ENCODE peak calls at places on chromosomes 4 and X, in ten cellular contexts. One of them, this sample, is unnamed.
A peak's percentile ranks its signal among the peaks of the same experiment; 100 is the strongest.

GRCh38 chr4:125739760-125740159 is 425.0 kb downstream of the FAT4 start:
- DNase-seq in D341Med: no peak
- DNase-seq in CD4-positive, CD25-positive, alpha-beta regulatory T cell: no peak
- DNase-seq in OCI-LY7: no peak
- DNase-seq in AG08396: no peak
- DNase-seq in stimulated activated CD8-positive, alpha-beta memory T cell treated with anti-CD3 and anti-CD28 coated beads, Interleukin-4, amount 100 ng/mL, for 48 hours: no peak
- DNase-seq in activated naive CD4-positive, alpha-beta T cell treated with Interleukin-2 at 50 U/mL for 16 hours: no peak
- DNase-seq in NCI-H1105 treated with DMSO at 0.1 percent for 48 hours: no peak
- DNase-seq in choroid plexus epithelial cell: peak; percentile 79
- DNase-seq in GM03348: no peak
- DNase-seq in this sample: no peak

GRCh38 chr4:182973421-182974340 is 56.5 kb upstream of the DCTD start:
- DNase-seq in OCI-LY7: no peak
- DNase-seq in stimulated activated CD8-positive, alpha-beta memory T cell treated with anti-CD3 and anti-CD28 coated beads, Interleukin-4, amount 100 ng/mL, for 48 hours: no peak
- DNase-seq in choroid plexus epithelial cell: peak; percentile 49
- DNase-seq in D341Med: no peak
- DNase-seq in activated naive CD4-positive, alpha-beta T cell treated with Interleukin-2 at 50 U/mL for 16 hours: no peak
- DNase-seq in CD4-positive, CD25-positive, alpha-beta regulatory T cell: no peak
- DNase-seq in GM03348: peak; percentile 20
- DNase-seq in AG08396: no peak
- DNase-seq in NCI-H1105 treated with DMSO at 0.1 percent for 48 hours: no peak
- DNase-seq in this sample: no peak

GRCh38 chrX:33211356-33212254 is at the start of gene DMD:
- DNase-seq in NCI-H1105 treated with DMSO at 0.1 percent for 48 hours: no peak
- DNase-seq in choroid plexus epithelial cell: peak; percentile 88
- DNase-seq in activated naive CD4-positive, alpha-beta T cell treated with Interleukin-2 at 50 U/mL for 16 hours: no peak
- DNase-seq in AG08396: peak; percentile 48
- DNase-seq in stimulated activated CD8-positive, alpha-beta memory T cell treated with anti-CD3 and anti-CD28 coated beads, Interleukin-4, amount 100 ng/mL, for 48 hours: no peak
- DNase-seq in OCI-LY7: no peak
- DNase-seq in GM03348: no peak
- DNase-seq in CD4-positive, CD25-positive, alpha-beta regulatory T cell: no peak
- DNase-seq in D341Med: no peak
- DNase-seq in this sample: no peak

GRCh38 chr4:99207069-99207743 is 11.8 kb downstream of the ADH6 start:
- DNase-seq in GM03348: no peak
- DNase-seq in activated naive CD4-positive, alpha-beta T cell treated with Interleukin-2 at 50 U/mL for 16 hours: no peak
- DNase-seq in AG08396: no peak
- DNase-seq in stimulated activated CD8-positive, alpha-beta memory T cell treated with anti-CD3 and anti-CD28 coated beads, Interleukin-4, amount 100 ng/mL, for 48 hours: no peak
- DNase-seq in OCI-LY7: no peak
- DNase-seq in NCI-H1105 treated with DMSO at 0.1 percent for 48 hours: no peak
- DNase-seq in CD4-positive, CD25-positive, alpha-beta regulatory T cell: no peak
- DNase-seq in D341Med: no peak
- DNase-seq in choroid plexus epithelial cell: no peak
- DNase-seq in this sample: no peak

GRCh38 chr4:57151481-57151880 is 41.3 kb upstream of the IGFBP7 start:
- DNase-seq in GM03348: no peak
- DNase-seq in NCI-H1105 treated with DMSO at 0.1 percent for 48 hours: no peak
- DNase-seq in D341Med: no peak
- DNase-seq in activated naive CD4-positive, alpha-beta T cell treated with Interleukin-2 at 50 U/mL for 16 hours: no peak
- DNase-seq in OCI-LY7: no peak
- DNase-seq in choroid plexus epithelial cell: no peak
- DNase-seq in stimulated activated CD8-positive, alpha-beta memory T cell treated with anti-CD3 and anti-CD28 coated beads, Interleukin-4, amount 100 ng/mL, for 48 hours: no peak
- DNase-seq in CD4-positive, CD25-positive, alpha-beta regulatory T cell: no peak
- DNase-seq in AG08396: no peak
- DNase-seq in this sample: no peak

GRCh38 chrX:2677764-2678163 is 13.3 kb upstream of the CD99 start:
- DNase-seq in AG08396: peak; percentile 96
- DNase-seq in activated naive CD4-positive, alpha-beta T cell treated with Interleukin-2 at 50 U/mL for 16 hours: no peak
- DNase-seq in stimulated activated CD8-positive, alpha-beta memory T cell treated with anti-CD3 and anti-CD28 coated beads, Interleukin-4, amount 100 ng/mL, for 48 hours: no peak
- DNase-seq in NCI-H1105 treated with DMSO at 0.1 percent for 48 hours: no peak
- DNase-seq in GM03348: peak; percentile 95
- DNase-seq in D341Med: no peak
- DNase-seq in choroid plexus epithelial cell: peak; percentile 97
- DNase-seq in OCI-LY7: no peak
- DNase-seq in CD4-positive, CD25-positive, alpha-beta regulatory T cell: no peak
- DNase-seq in this sample: peak; percentile 98

GRCh38 chr4:187232201-187232600 is 508.5 kb upstream of the FAT1 start:
- DNase-seq in GM03348: no peak
- DNase-seq in stimulated activated CD8-positive, alpha-beta memory T cell treated with anti-CD3 and anti-CD28 coated beads, Interleukin-4, amount 100 ng/mL, for 48 hours: no peak
- DNase-seq in NCI-H1105 treated with DMSO at 0.1 percent for 48 hours: no peak
- DNase-seq in AG08396: no peak
- DNase-seq in CD4-positive, CD25-positive, alpha-beta regulatory T cell: no peak
- DNase-seq in choroid plexus epithelial cell: no peak
- DNase-seq in OCI-LY7: no peak
- DNase-seq in D341Med: no peak
- DNase-seq in activated naive CD4-positive, alpha-beta T cell treated with Interleukin-2 at 50 U/mL for 16 hours: no peak
- DNase-seq in this sample: no peak

GRCh38 chr4:113908829-113909228 is 70.6 kb downstream of the ARSJ start:
- DNase-seq in choroid plexus epithelial cell: peak; percentile 42
- DNase-seq in OCI-LY7: peak; percentile 20
- DNase-seq in NCI-H1105 treated with DMSO at 0.1 percent for 48 hours: peak; percentile 3
- DNase-seq in stimulated activated CD8-positive, alpha-beta memory T cell treated with anti-CD3 and anti-CD28 coated beads, Interleukin-4, amount 100 ng/mL, for 48 hours: no peak
- DNase-seq in AG08396: no peak
- DNase-seq in activated naive CD4-positive, alpha-beta T cell treated with Interleukin-2 at 50 U/mL for 16 hours: no peak
- DNase-seq in CD4-positive, CD25-positive, alpha-beta regulatory T cell: peak; percentile 29
- DNase-seq in D341Med: no peak
- DNase-seq in GM03348: no peak
- DNase-seq in this sample: no peak

GRCh38 chrX:149962010-149962409 is 23.7 kb upstream of the EOLA2 start:
- DNase-seq in OCI-LY7: no peak
- DNase-seq in AG08396: no peak
- DNase-seq in NCI-H1105 treated with DMSO at 0.1 percent for 48 hours: no peak
- DNase-seq in CD4-positive, CD25-positive, alpha-beta regulatory T cell: no peak
- DNase-seq in D341Med: no peak
- DNase-seq in stimulated activated CD8-positive, alpha-beta memory T cell treated with anti-CD3 and anti-CD28 coated beads, Interleukin-4, amount 100 ng/mL, for 48 hours: no peak
- DNase-seq in choroid plexus epithelial cell: no peak
- DNase-seq in GM03348: no peak
- DNase-seq in activated naive CD4-positive, alpha-beta T cell treated with Interleukin-2 at 50 U/mL for 16 hours: no peak
- DNase-seq in this sample: no peak

GRCh38 chr4:52552778-52553177 is 106.3 kb downstream of the USP46 start:
- DNase-seq in stimulated activated CD8-positive, alpha-beta memory T cell treated with anti-CD3 and anti-CD28 coated beads, Interleukin-4, amount 100 ng/mL, for 48 hours: no peak
- DNase-seq in activated naive CD4-positive, alpha-beta T cell treated with Interleukin-2 at 50 U/mL for 16 hours: no peak
- DNase-seq in OCI-LY7: no peak
- DNase-seq in NCI-H1105 treated with DMSO at 0.1 percent for 48 hours: no peak
- DNase-seq in D341Med: no peak
- DNase-seq in AG08396: no peak
- DNase-seq in CD4-positive, CD25-positive, alpha-beta regulatory T cell: no peak
- DNase-seq in GM03348: no peak
- DNase-seq in choroid plexus epithelial cell: no peak
- DNase-seq in this sample: no peak

GRCh38 chr4:1720163-1720983 is 750 bp downstream of the TMEM129 start:
- DNase-seq in NCI-H1105 treated with DMSO at 0.1 percent for 48 hours: no peak
- DNase-seq in stimulated activated CD8-positive, alpha-beta memory T cell treated with anti-CD3 and anti-CD28 coated beads, Interleukin-4, amount 100 ng/mL, for 48 hours: peak; percentile 68
- DNase-seq in activated naive CD4-positive, alpha-beta T cell treated with Interleukin-2 at 50 U/mL for 16 hours: peak; percentile 46
- DNase-seq in AG08396: peak; percentile 68
- DNase-seq in choroid plexus epithelial cell: peak; percentile 57
- DNase-seq in OCI-LY7: peak; percentile 71
- DNase-seq in GM03348: peak; percentile 63
- DNase-seq in D341Med: peak; percentile 72
- DNase-seq in CD4-positive, CD25-positive, alpha-beta regulatory T cell: peak; percentile 39
- DNase-seq in this sample: peak; percentile 68

GRCh38 chr4:107069049-107069448 is 32.9 kb upstream of the DKK2 start:
- DNase-seq in AG08396: no peak
- DNase-seq in GM03348: peak; percentile 66
- DNase-seq in activated naive CD4-positive, alpha-beta T cell treated with Interleukin-2 at 50 U/mL for 16 hours: no peak
- DNase-seq in OCI-LY7: no peak
- DNase-seq in NCI-H1105 treated with DMSO at 0.1 percent for 48 hours: no peak
- DNase-seq in D341Med: no peak
- DNase-seq in choroid plexus epithelial cell: peak; percentile 79
- DNase-seq in stimulated activated CD8-positive, alpha-beta memory T cell treated with anti-CD3 and anti-CD28 coated beads, Interleukin-4, amount 100 ng/mL, for 48 hours: no peak
- DNase-seq in CD4-positive, CD25-positive, alpha-beta regulatory T cell: no peak
- DNase-seq in this sample: peak; percentile 30

GRCh38 chr4:32349026-32349425 is 1628.9 kb downstream of the PCDH7 start:
- DNase-seq in D341Med: no peak
- DNase-seq in OCI-LY7: no peak
- DNase-seq in AG08396: no peak
- DNase-seq in NCI-H1105 treated with DMSO at 0.1 percent for 48 hours: no peak
- DNase-seq in GM03348: no peak
- DNase-seq in stimulated activated CD8-positive, alpha-beta memory T cell treated with anti-CD3 and anti-CD28 coated beads, Interleukin-4, amount 100 ng/mL, for 48 hours: no peak
- DNase-seq in choroid plexus epithelial cell: no peak
- DNase-seq in activated naive CD4-positive, alpha-beta T cell treated with Interleukin-2 at 50 U/mL for 16 hours: no peak
- DNase-seq in CD4-positive, CD25-positive, alpha-beta regulatory T cell: no peak
- DNase-seq in this sample: no peak

GRCh38 chr4:87451537-87451936 is 29.2 kb downstream of the NUDT9 start:
- DNase-seq in AG08396: no peak
- DNase-seq in stimulated activated CD8-positive, alpha-beta memory T cell treated with anti-CD3 and anti-CD28 coated beads, Interleukin-4, amount 100 ng/mL, for 48 hours: no peak
- DNase-seq in D341Med: no peak
- DNase-seq in activated naive CD4-positive, alpha-beta T cell treated with Interleukin-2 at 50 U/mL for 16 hours: no peak
- DNase-seq in CD4-positive, CD25-positive, alpha-beta regulatory T cell: no peak
- DNase-seq in GM03348: peak; percentile 6
- DNase-seq in OCI-LY7: no peak
- DNase-seq in choroid plexus epithelial cell: no peak
- DNase-seq in NCI-H1105 treated with DMSO at 0.1 percent for 48 hours: no peak
- DNase-seq in this sample: no peak

GRCh38 chr4:97720869-97721432 is 422.3 kb downstream of the STPG2 start:
- DNase-seq in OCI-LY7: no peak
- DNase-seq in CD4-positive, CD25-positive, alpha-beta regulatory T cell: no peak
- DNase-seq in NCI-H1105 treated with DMSO at 0.1 percent for 48 hours: peak; percentile 46
- DNase-seq in AG08396: no peak
- DNase-seq in D341Med: no peak
- DNase-seq in choroid plexus epithelial cell: peak; percentile 60
- DNase-seq in stimulated activated CD8-positive, alpha-beta memory T cell treated with anti-CD3 and anti-CD28 coated beads, Interleukin-4, amount 100 ng/mL, for 48 hours: no peak
- DNase-seq in GM03348: no peak
- DNase-seq in activated naive CD4-positive, alpha-beta T cell treated with Interleukin-2 at 50 U/mL for 16 hours: no peak
- DNase-seq in this sample: no peak

GRCh38 chr4:56733352-56733751 is 52.3 kb upstream of the HOPX start:
- DNase-seq in activated naive CD4-positive, alpha-beta T cell treated with Interleukin-2 at 50 U/mL for 16 hours: no peak
- DNase-seq in D341Med: no peak
- DNase-seq in CD4-positive, CD25-positive, alpha-beta regulatory T cell: no peak
- DNase-seq in OCI-LY7: no peak
- DNase-seq in stimulated activated CD8-positive, alpha-beta memory T cell treated with anti-CD3 and anti-CD28 coated beads, Interleukin-4, amount 100 ng/mL, for 48 hours: no peak
- DNase-seq in choroid plexus epithelial cell: no peak
- DNase-seq in GM03348: no peak
- DNase-seq in NCI-H1105 treated with DMSO at 0.1 percent for 48 hours: no peak
- DNase-seq in AG08396: no peak
- DNase-seq in this sample: no peak

GRCh38 chr4:152342293-152342692 is 193.6 kb downstream of the FBXW7 start:
- DNase-seq in activated naive CD4-positive, alpha-beta T cell treated with Interleukin-2 at 50 U/mL for 16 hours: no peak
- DNase-seq in D341Med: no peak
- DNase-seq in NCI-H1105 treated with DMSO at 0.1 percent for 48 hours: no peak
- DNase-seq in CD4-positive, CD25-positive, alpha-beta regulatory T cell: no peak
- DNase-seq in AG08396: no peak
- DNase-seq in stimulated activated CD8-positive, alpha-beta memory T cell treated with anti-CD3 and anti-CD28 coated beads, Interleukin-4, amount 100 ng/mL, for 48 hours: no peak
- DNase-seq in choroid plexus epithelial cell: no peak
- DNase-seq in OCI-LY7: no peak
- DNase-seq in GM03348: no peak
- DNase-seq in this sample: peak; percentile 24

GRCh38 chr4:45679411-45679810 is 444.4 kb downstream of the GABRG1 start:
- DNase-seq in choroid plexus epithelial cell: no peak
- DNase-seq in D341Med: peak; percentile 70
- DNase-seq in activated naive CD4-positive, alpha-beta T cell treated with Interleukin-2 at 50 U/mL for 16 hours: no peak
- DNase-seq in GM03348: no peak
- DNase-seq in AG08396: no peak
- DNase-seq in OCI-LY7: no peak
- DNase-seq in CD4-positive, CD25-positive, alpha-beta regulatory T cell: no peak
- DNase-seq in stimulated activated CD8-positive, alpha-beta memory T cell treated with anti-CD3 and anti-CD28 coated beads, Interleukin-4, amount 100 ng/mL, for 48 hours: no peak
- DNase-seq in NCI-H1105 treated with DMSO at 0.1 percent for 48 hours: no peak
- DNase-seq in this sample: no peak

GRCh38 chr4:158787718-158788441 is 19.1 kb downstream of the FNIP2 start:
- DNase-seq in stimulated activated CD8-positive, alpha-beta memory T cell treated with anti-CD3 and anti-CD28 coated beads, Interleukin-4, amount 100 ng/mL, for 48 hours: no peak
- DNase-seq in NCI-H1105 treated with DMSO at 0.1 percent for 48 hours: no peak
- DNase-seq in choroid plexus epithelial cell: no peak
- DNase-seq in OCI-LY7: no peak
- DNase-seq in CD4-positive, CD25-positive, alpha-beta regulatory T cell: no peak
- DNase-seq in GM03348: no peak
- DNase-seq in AG08396: no peak
- DNase-seq in D341Med: no peak
- DNase-seq in activated naive CD4-positive, alpha-beta T cell treated with Interleukin-2 at 50 U/mL for 16 hours: no peak
- DNase-seq in this sample: no peak

This sample was measured in AG20443.